ENCODE peak calls at places on chromosomes 4 and X, in six cellular contexts. X, R, T, M, L and G are unnamed samples.

GRCh38 chr4:128974203-128974602 is 119.1 kb downstream of the SCLT1 start:
- DNase-seq in R (no peak), L (peak; percentile 6), X (no peak), M (no peak), T (no peak), G (peak; percentile 71)

GRCh38 chr4:156223985-156224384 is 270.3 kb upstream of the CTSO start:
- DNase-seq in T (no peak), X (no peak), L (no peak), R (no peak), M (no peak), G (no peak)

GRCh38 chr4:78691971-78692814 is 84.0 kb upstream of the BMP2K start:
- DNase-seq in L (peak; percentile 19), X (no peak), M (no peak), T (no peak), R (no peak), G (no peak)

GRCh38 chrX:9708086-9708485 is 57.6 kb downstream of the GPR143 start:
- DNase-seq in X (no peak), L (no peak), M (no peak), R (no peak), T (no peak), G (no peak)

GRCh38 chrX:136476501-136476900 is 11.2 kb upstream of the BRS3 start:
- DNase-seq in T (peak; percentile 71), R (no peak), X (no peak), M (no peak), L (no peak), G (no peak)

GRCh38 chrX:16300831-16301230 is 133.6 kb downstream of the MAGEB17 start:
- DNase-seq in R (peak; percentile 51), L (no peak), M (no peak), T (no peak), X (no peak), G (no peak)

GRCh38 chr4:39730067-39730466 is 32.1 kb downstream of the UBE2K start:
- DNase-seq in L (peak; percentile 5), R (peak; percentile 77), T (no peak), X (no peak), M (no peak), G (no peak)

GRCh38 chrX:132508834-132509233 is 20.0 kb upstream of the MBNL3 start:
- DNase-seq in T (no peak), L (no peak), X (no peak), R (no peak), M (no peak), G (no peak)

GRCh38 chrX:31706456-31706855 is 634.6 kb upstream of the FTHL17 start:
- DNase-seq in M (no peak), T (no peak), R (no peak), X (no peak), L (peak; percentile 74), G (no peak)

GRCh38 chr4:144169211-144169610 is 28.7 kb upstream of the GYPA start:
- DNase-seq in T (no peak), M (no peak), R (no peak), X (no peak), L (no peak), G (no peak)

GRCh38 chrX:1491851-1492349 is 39.2 kb upstream of the ASMTL start:
- DNase-seq in X (no peak), R (no peak), M (peak; percentile 71), L (peak; percentile 20), T (peak; percentile 55), G (peak; percentile 11)

GRCh38 chrX:153635788-153636668 is 11.0 kb upstream of the DUSP9 start:
- DNase-seq in X (peak; percentile 79), R (peak; percentile 31), M (peak; percentile 72), L (no peak), T (no peak), G (peak; percentile 16)

GRCh38 chrX:39203427-39203826 is 402.2 kb downstream of the MID1IP1 start:
- DNase-seq in R (no peak), L (no peak), T (no peak), X (no peak), M (no peak), G (no peak)

GRCh38 chr4:159280442-159281172 is 177.7 kb downstream of the RAPGEF2 start:
- DNase-seq in T (no peak), R (no peak), L (no peak), X (no peak), M (no peak), G (no peak)

GRCh38 chr4:90120037-90120436 is 7.2 kb upstream of the CCSER1 start:
- DNase-seq in T (no peak), M (no peak), L (no peak), R (no peak), X (no peak), G (no peak)

GRCh38 chr4:122826596-122827257 is at the start of gene FGF2:
- DNase-seq in M (peak; percentile 79), X (peak; percentile 28), L (peak; percentile 76), R (peak; percentile 40), T (no peak), G (peak; percentile 56)

GRCh38 chrX:132181364-132181763 is 37.9 kb downstream of the RAP2C start:
- DNase-seq in L (no peak), X (no peak), M (no peak), R (peak; percentile 54), T (peak; percentile 84), G (no peak)

GRCh38 chrX:53031380-53031779 is 17.2 kb upstream of the GPR173 start:
- DNase-seq in X (no peak), R (no peak), L (no peak), M (no peak), T (no peak), G (no peak)

GRCh38 chrX:50712777-50713176 is 101.2 kb downstream of the SHROOM4 start:
- DNase-seq in T (no peak), X (no peak), R (no peak), L (no peak), M (no peak), G (no peak)

GRCh38 chr4:74446193-74446868 is 1.4 kb downstream of the AREG start:
- DNase-seq in R (no peak), L (peak; percentile 54), M (no peak), X (no peak), T (no peak), G (peak; percentile 56)

GRCh38 chrX:41384041-41384705 is 50.2 kb downstream of the DDX3X start:
- DNase-seq in X (no peak), L (peak; percentile 90), R (peak; percentile 38), T (peak; percentile 72), M (peak; percentile 88), G (peak; percentile 86)

GRCh38 chrX:2784026-2784425 is 32.2 kb downstream of the XG start:
- DNase-seq in M (no peak), R (no peak), X (no peak), L (peak; percentile 28), T (no peak), G (no peak)

GRCh38 chr4:6020633-6021032 is 2.4 kb upstream of the C4orf50 start:
- DNase-seq in M (no peak), R (no peak), T (no peak), X (no peak), L (no peak), G (no peak)

GRCh38 chr4:158411180-158411721 is 110.4 kb upstream of the RXFP1 start:
- DNase-seq in T (no peak), X (no peak), M (no peak), L (peak; percentile 10), R (no peak), G (peak; percentile 47)

GRCh38 chr4:128060130-128060619 is 937 bp upstream of the LARP1B start:
- DNase-seq in M (no peak), R (no peak), T (no peak), L (peak; percentile 23), X (no peak), G (peak; percentile 26)

GRCh38 chrX:71191253-71191652 is 31.8 kb upstream of the GJB1 start:
- DNase-seq in R (no peak), X (no peak), T (no peak), M (no peak), L (no peak), G (no peak)

GRCh38 chrX:48611703-48612102 is 14.4 kb downstream of the WDR13 start:
- DNase-seq in L (no peak), R (no peak), X (no peak), M (no peak), T (no peak), G (no peak)

GRCh38 chrX:48600226-48600625 is 2.9 kb downstream of the WDR13 start:
- DNase-seq in L (no peak), M (no peak), R (no peak), T (no peak), X (no peak), G (no peak)

GRCh38 chrX:48604701-48605100 is 7.4 kb downstream of the WDR13 start:
- DNase-seq in X (no peak), T (no peak), R (no peak), M (no peak), L (no peak), G (no peak)

GRCh38 chrX:48601741-48602394 is 4.6 kb downstream of the WDR13 start:
- DNase-seq in T (no peak), M (no peak), X (no peak), L (no peak), R (no peak), G (no peak)

GRCh38 chrX:48606091-48606490 is 8.8 kb downstream of the WDR13 start:
- DNase-seq in L (no peak), X (no peak), T (no peak), R (no peak), M (no peak), G (no peak)
- TF ChIP-seq CTCF in L (peak; percentile 16), X (no peak), T (no peak), R (no peak), M (no peak), G (peak; percentile 29)

GRCh38 chrX:148804579-148804978 is 304.2 kb downstream of the AFF2 start:
- DNase-seq in R (no peak), M (no peak), T (no peak), X (no peak), L (no peak), G (peak; percentile 0)
- H3K4me3 ChIP-seq in R (no peak overlapping the region), M (no peak overlapping the region), T (no peak overlapping the region), X (no peak overlapping the region), L (no peak overlapping the region), G (no peak overlapping the region)

GRCh38 chr4:124711469-124712416 is 789 bp downstream of the ANKRD50 start:
- DNase-seq in M (no peak), X (peak; percentile 66), L (peak; percentile 81), T (peak; percentile 65), R (peak; percentile 28), G (peak; percentile 90)
- TF ChIP-seq CTCF in M (no peak), X (peak; percentile 34), L (peak; percentile 29), T (peak; percentile 25), R (peak; percentile 6), G (peak; percentile 56)

GRCh38 chr4:110020139-110020538 is 107.5 kb downstream of the EGF start:
- DNase-seq in M (no peak), L (peak; percentile 56), T (no peak), X (no peak), R (no peak), G (peak; percentile 83)
- H3K4me3 ChIP-seq in M (no peak overlapping the region), L (no peak overlapping the region), T (no peak overlapping the region), X (no peak overlapping the region), R (no peak overlapping the region), G (no peak overlapping the region)

GRCh38 chr4:152162331-152162697 is 373.6 kb downstream of the FBXW7 start:
- DNase-seq in T (no peak), L (no peak), M (no peak), X (no peak), R (no peak), G (no peak)
- TF ChIP-seq CTCF in T (no peak), L (no peak), M (no peak), X (no peak), R (no peak), G (no peak)

DNA sequence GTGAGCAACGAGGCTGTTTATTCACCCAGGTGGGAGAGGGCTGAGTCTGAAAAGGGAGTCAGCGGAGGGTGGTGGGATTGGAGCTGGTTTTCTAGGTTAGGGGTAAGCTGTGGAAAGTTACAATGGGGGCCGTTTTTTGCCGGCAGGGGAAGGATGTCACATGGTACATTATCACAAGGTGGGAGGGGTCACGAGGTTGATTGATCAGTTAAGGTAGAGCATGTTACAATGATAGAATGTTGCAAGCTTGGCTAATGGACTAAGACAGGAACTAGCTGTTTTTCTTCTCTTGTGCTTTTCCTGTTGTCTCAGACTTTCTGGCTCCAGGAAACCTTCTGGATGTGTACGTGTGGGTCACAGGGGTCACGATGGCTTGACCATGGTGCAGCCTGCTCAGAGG is 536.3 kb upstream of the HTR2C start:
- DNase-seq in T (no peak), L (no peak), X (no peak), R (no peak), M (no peak), G (no peak)
- H3K4me3 ChIP-seq in T (no peak overlapping the region), L (no peak overlapping the region), X (no peak overlapping the region), R (no peak overlapping the region), M (no peak overlapping the region), G (no peak overlapping the region)